ENCODE peak calls at places on chromosome 20, in five cellular contexts. W, A, K, C and R are unnamed samples.

GRCh38 chr20:25195962-25196700 is 619 bp downstream of the ENTPD6 start:
- DNase-seq in C (no peak), A (no peak), K (no peak), W (no peak), R (no peak)

GRCh38 chr20:58583586-58583985 is 67.5 kb upstream of the STX16 start:
- DNase-seq in A (no peak), C (no peak), W (peak), K (no peak), R (no peak)

GRCh38 chr20:49989234-49990065 is 6.7 kb downstream of the SNAI1 start:
- DNase-seq in C (peak), K (peak), A (no peak), W (no peak), R (no peak)

GRCh38 chr20:21804779-21805178 is 99.3 kb downstream of the PAX1 start:
- DNase-seq in K (no peak), W (no peak), C (no peak), A (no peak), R (no peak)

GRCh38 chr20:20207872-20208271 is 155.5 kb downstream of the CFAP61 start:
- DNase-seq in K (no peak), A (no peak), C (no peak), W (no peak), R (no peak)

GRCh38 chr20:59678286-59678685 is 73.9 kb downstream of the PHACTR3 start:
- DNase-seq in W (no peak), K (no peak), A (no peak), C (no peak), R (no peak)

GRCh38 chr20:10665027-10665561 is 8.7 kb downstream of the JAG1 start:
- DNase-seq in A (no peak), K (no peak), W (no peak), C (no peak), R (no peak)

GRCh38 chr20:3815703-3816315 is 4.5 kb upstream of the AP5S1 start:
- DNase-seq in A (no peak), C (no peak), W (no peak), K (no peak), R (no peak)

GRCh38 chr20:20215976-20216727 is 151.8 kb upstream of the INSM1 start:
- DNase-seq in W (no peak), K (no peak), C (no peak), A (no peak), R (no peak)

GRCh38 chr20:11682285-11682684 is 235.4 kb upstream of the BTBD3 start:
- DNase-seq in K (no peak), W (no peak), A (no peak), C (no peak), R (no peak)

GRCh38 chr20:60209048-60209447 is 250.8 kb downstream of the CDH26 start:
- DNase-seq in W (no peak), K (no peak), C (no peak), A (no peak), R (no peak)

GRCh38 chr20:59806578-59806975 is 126.9 kb downstream of the SYCP2 start:
- DNase-seq in C (no peak), W (peak), K (no peak), A (no peak), R (no peak)

GRCh38 chr20:54212226-54212625 is 4.3 kb downstream of the PFDN4 start:
- DNase-seq in C (no peak), A (no peak), K (no peak), W (no peak), R (no peak)

GRCh38 chr20:4966826-4967751 is 34.2 kb downstream of the SLC23A2 start:
- DNase-seq in A (no peak), C (no peak), K (no peak), W (no peak), R (no peak)

GRCh38 chr20:63129991-63130653 is 85.8 kb downstream of the YTHDF1 start:
- DNase-seq in W (peak), C (no peak), K (peak), A (no peak), R (no peak)

GRCh38 chr20:13865825-13866351 is 81.1 kb downstream of the NDUFAF5 start:
- DNase-seq in C (no peak), K (no peak), A (no peak), W (no peak), R (no peak)

GRCh38 chr20:31517373-31517772 is 3.1 kb downstream of the HM13 start:
- DNase-seq in K (no peak), C (peak), W (no peak), A (no peak), R (peak)

GRCh38 chr20:11686195-11686594 is 231.5 kb upstream of the BTBD3 start:
- DNase-seq in C (no peak), W (no peak), A (no peak), K (no peak), R (no peak)

GRCh38 chr20:57743450-57744095 is 33.8 kb upstream of the PMEPA1 start:
- DNase-seq in A (no peak), C (no peak), K (no peak), W (no peak), R (no peak)

GRCh38 chr20:23212482-23212881 is 126.4 kb upstream of the CD93 start:
- DNase-seq in K (no peak), A (no peak), W (no peak), C (no peak), R (no peak)

GRCh38 chr20:57708694-57709673 is 831 bp downstream of the PMEPA1 start:
- DNase-seq in A (no peak), W (no peak), K (no peak), C (peak), R (no peak)

GRCh38 chr20:39706089-39706721 is 744.1 kb downstream of the DHX35 start:
- DNase-seq in K (peak), A (no peak), W (no peak), C (peak), R (no peak)

GRCh38 chr20:17315491-17316231 is 88.8 kb downstream of the PCSK2 start:
- DNase-seq in C (no peak), W (no peak), K (no peak), A (no peak), R (no peak)

GRCh38 chr20:61719691-61720347 is 345.9 kb downstream of the TAF4 start:
- DNase-seq in W (no peak), K (peak), A (no peak), C (no peak), R (no peak)

GRCh38 chr20:58450259-58450658 is 61.2 kb downstream of the VAPB start:
- DNase-seq in K (no peak), A (no peak), C (no peak), W (no peak), R (no peak)

GRCh38 chr20:7744411-7744810 is 195.8 kb downstream of the HAO1 start:
- DNase-seq in A (no peak), W (no peak), K (no peak), C (no peak), R (no peak)

GRCh38 chr20:4720977-4721349 is 746 bp upstream of the PRND start:
- DNase-seq in A (no peak), C (no peak), W (no peak), K (no peak), R (no peak)

GRCh38 chr20:63090682-63091571 is 84.2 kb upstream of the BHLHE23 start:
- DNase-seq in W (peak), C (no peak), A (no peak), K (peak), R (no peak)

GRCh38 chr20:56440346-56441007 is 27.9 kb upstream of the RTF2 start:
- DNase-seq in W (no peak), K (no peak), C (no peak), A (no peak), R (no peak)

GRCh38 chr20:56222945-56223344 is 25.6 kb upstream of the MC3R start:
- DNase-seq in K (no peak), A (no peak), C (no peak), W (no peak), R (no peak)

GRCh38 chr20:58583141-58583540 is 67.9 kb upstream of the APCDD1L start:
- DNase-seq in K (no peak), C (no peak), W (peak), A (no peak), R (no peak)

GRCh38 chr20:49594143-49594928 is 26.4 kb upstream of the PTGIS start:
- DNase-seq in A (no peak), C (peak), K (peak), W (no peak), R (no peak)

GRCh38 chr20:21623781-21624094 is 81.7 kb upstream of the PAX1 start:
- DNase-seq in K (no peak), W (no peak), C (no peak), A (no peak), R (no peak)

GRCh38 chr20:49835031-49835430 is 22.4 kb downstream of the SLC9A8 start:
- DNase-seq in A (no peak), K (no peak), W (no peak), C (no peak), R (no peak)

DNA sequence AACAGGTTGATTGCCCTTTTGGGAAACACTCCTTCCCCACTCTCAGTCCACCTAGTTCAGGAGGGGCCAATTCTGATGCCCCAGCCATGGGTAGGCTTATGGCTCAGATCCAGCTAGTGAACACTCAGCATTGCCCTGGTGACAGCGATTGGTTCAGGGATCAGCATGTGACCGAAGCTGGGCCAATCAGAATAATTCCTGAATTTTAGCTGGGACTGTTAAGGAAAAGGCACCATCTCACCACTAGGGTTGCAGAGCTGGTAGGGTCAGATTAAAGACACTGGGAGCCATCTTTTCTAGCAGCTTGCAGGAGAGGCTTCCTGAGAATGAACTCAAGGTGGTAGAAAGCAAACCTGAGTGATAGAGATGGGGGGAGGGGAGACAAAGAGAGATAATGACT is 44.4 kb downstream of the EYA2 start:
- DNase-seq in K (no peak), A (no peak), C (no peak), W (no peak), R (no peak)
- TF ChIP-seq CTCF in K (no peak), A (no peak), C (no peak), W (peak), R (no peak)

GRCh38 chr20:37941992-37942391 is 39.1 kb downstream of the VSTM2L start:
- DNase-seq in C (no peak), A (no peak), W (no peak), K (no peak), R (no peak)

GRCh38 chr20:37939701-37940151 is 36.8 kb downstream of the VSTM2L start:
- DNase-seq in K (no peak), A (no peak), W (no peak), C (no peak), R (peak)

GRCh38 chr20:37943033-37943432 is 40.1 kb downstream of the VSTM2L start:
- DNase-seq in K (peak), C (no peak), W (no peak), A (no peak), R (no peak)

GRCh38 chr20:37940161-37940560 is 37.2 kb downstream of the VSTM2L start:
- DNase-seq in W (no peak), C (no peak), K (no peak), A (no peak), R (no peak)

GRCh38 chr20:37941332-37941731 is 38.4 kb downstream of the VSTM2L start:
- DNase-seq in C (no peak), A (peak), W (no peak), K (no peak), R (no peak)
- TF ChIP-seq CTCF in C (no peak), A (no peak), W (peak), K (no peak), R (peak)

GRCh38 chr20:672975-673604 is 2.5 kb downstream of the SCRT2 start:
- DNase-seq in W (no peak), C (no peak), A (no peak), K (no peak), R (no peak)
- TF ChIP-seq CTCF in W (peak), C (no peak), A (no peak), K (no peak), R (peak)

GRCh38 chr20:46011631-46012482 is 3.1 kb downstream of the MMP9 start:
- DNase-seq in A (no peak), K (peak), W (no peak), C (peak), R (no peak)
- TF ChIP-seq CTCF in A (no peak), K (no peak), W (peak), C (no peak), R (peak)

DNA sequence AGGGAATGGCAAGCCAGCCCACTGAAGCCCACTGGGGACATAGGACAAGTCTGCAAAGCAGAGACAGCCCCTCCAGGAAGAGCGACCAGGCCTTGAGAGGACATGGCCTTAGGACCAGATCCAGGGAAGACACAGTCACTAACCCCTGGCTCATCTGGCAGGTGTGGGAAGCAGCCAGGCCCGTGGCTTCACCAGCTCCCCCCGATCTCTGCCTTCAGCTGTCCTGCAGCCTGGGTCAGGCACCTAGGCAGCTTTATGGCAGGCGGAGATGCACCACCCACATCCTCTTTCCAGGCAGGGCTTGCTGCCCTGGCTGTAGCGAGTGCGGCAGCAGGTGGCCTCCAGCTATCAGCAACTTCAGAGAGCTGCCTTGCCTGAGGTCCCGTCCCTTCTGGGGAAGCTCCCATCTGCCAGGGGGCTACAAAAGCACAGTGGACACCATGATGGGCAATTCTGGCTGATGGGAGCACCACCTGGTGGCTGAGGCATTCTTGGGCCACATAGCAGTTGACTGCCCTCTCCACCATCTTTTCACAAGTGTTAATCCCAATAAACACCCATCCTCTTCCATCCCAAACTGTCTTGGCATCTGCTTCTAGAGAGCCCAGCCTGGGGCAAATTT is 85.8 kb downstream of the DZANK1 start:
- DNase-seq in K (no peak), A (no peak), W (no peak), C (no peak), R (no peak)
- TF ChIP-seq CTCF in K (no peak), A (no peak), W (no peak), C (no peak), R (no peak)

DNA sequence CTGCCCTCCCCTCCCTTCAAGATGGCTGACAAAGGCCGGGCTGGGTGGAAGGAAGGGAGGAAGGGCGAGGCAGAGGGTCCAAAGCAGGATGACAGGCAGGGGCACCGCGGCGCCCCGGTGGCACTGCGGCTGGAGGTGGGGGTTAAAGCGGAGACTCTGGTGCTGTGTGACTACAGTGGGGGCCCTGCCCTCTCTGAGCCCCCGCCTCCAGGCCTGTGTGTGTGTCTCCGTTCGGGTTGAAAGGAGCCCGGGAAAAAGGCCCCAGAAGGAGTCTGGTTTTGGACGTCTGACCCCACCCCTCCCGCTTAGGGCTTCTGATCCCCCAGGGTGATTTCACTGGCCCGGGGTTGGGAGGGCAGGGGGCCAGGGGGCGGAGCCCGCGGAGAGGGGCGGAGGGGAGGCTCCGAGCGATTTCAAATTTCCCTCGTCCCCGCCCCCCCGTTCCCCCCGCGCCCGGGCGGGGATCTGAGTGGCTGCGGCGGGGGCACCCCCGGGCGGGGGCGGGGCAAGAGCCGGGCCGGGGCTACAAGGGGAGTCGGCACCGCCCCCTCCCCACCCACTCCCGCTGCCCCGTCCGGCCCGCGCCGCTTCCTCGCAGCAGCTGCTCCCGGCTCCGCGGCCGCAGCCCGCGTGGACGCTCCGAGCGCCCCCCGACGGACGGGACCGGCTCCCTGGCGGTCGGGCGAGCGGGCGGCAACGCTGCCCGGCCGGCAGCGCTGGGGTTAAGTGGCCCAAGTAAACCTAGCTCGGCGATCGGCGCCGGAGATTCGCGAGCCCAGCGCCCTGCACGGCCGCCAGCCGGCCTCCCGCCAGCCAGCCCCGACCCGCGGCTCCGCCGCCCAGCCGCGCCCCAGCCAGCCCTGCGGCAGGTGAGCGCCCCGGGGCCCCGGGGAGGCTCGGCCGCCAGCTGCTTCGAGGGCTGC is at the start of gene DNMT3B:
- DNase-seq in C (peak), K (peak), A (no peak), W (peak), R (peak)
- TF ChIP-seq CTCF in C (peak), K (no peak), A (no peak), W (peak), R (no peak)

GRCh38 chr20:26276811-26277210 is 580.2 kb upstream of the ZNF337 start:
- DNase-seq in A (no peak), W (peak), C (no peak), K (no peak), R (no peak)
- TF ChIP-seq CTCF in A (no peak), W (no peak), C (no peak), K (no peak), R (no peak)

GRCh38 chr20:48350291-48350988 is 477.4 kb downstream of the PREX1 start:
- DNase-seq in A (no peak), K (no peak), C (no peak), W (no peak), R (no peak)
- TF ChIP-seq CTCF in A (no peak), K (no peak), C (peak), W (peak), R (no peak)